ENCODE peak calls at places on chromosomes 11 and 22, in seven cellular contexts. One of them, this sample, is unnamed.

GRCh38 chr11:134024420-134025085 is 44.3 kb upstream of the JAM3 start:
- DNase-seq in NCI-H1417: peak
- DNase-seq in HTR-8/SVneo: peak
- DNase-seq in EH: peak
- DNase-seq in iris pigment epithelial cell: peak
- DNase-seq in B cell: no peak
- DNase-seq in activated CD4-positive, alpha-beta memory T cell treated with anti-CD3 and anti-CD28 coated beads for 36 hours: peak
- DNase-seq in this sample: no peak

GRCh38 chr11:6204708-6205107 is 649 bp upstream of the C11orf42 start:
- DNase-seq in NCI-H1417: no peak
- DNase-seq in EH: no peak
- DNase-seq in iris pigment epithelial cell: no peak
- DNase-seq in HTR-8/SVneo: no peak
- DNase-seq in B cell: no peak
- DNase-seq in activated CD4-positive, alpha-beta memory T cell treated with anti-CD3 and anti-CD28 coated beads for 36 hours: no peak
- DNase-seq in this sample: no peak

GRCh38 chr11:27233654-27234042 is 129.4 kb downstream of the CCDC34 start:
- DNase-seq in B cell: no peak
- DNase-seq in HTR-8/SVneo: no peak
- DNase-seq in NCI-H1417: no peak
- DNase-seq in iris pigment epithelial cell: no peak
- DNase-seq in EH: no peak
- DNase-seq in activated CD4-positive, alpha-beta memory T cell treated with anti-CD3 and anti-CD28 coated beads for 36 hours: no peak
- DNase-seq in this sample: no peak

GRCh38 chr11:10495464-10495786 is 40.4 kb downstream of the AMPD3 start:
- DNase-seq in EH: no peak
- DNase-seq in NCI-H1417: no peak
- DNase-seq in HTR-8/SVneo: no peak
- DNase-seq in B cell: peak
- DNase-seq in iris pigment epithelial cell: no peak
- DNase-seq in activated CD4-positive, alpha-beta memory T cell treated with anti-CD3 and anti-CD28 coated beads for 36 hours: no peak
- DNase-seq in this sample: no peak

GRCh38 chr11:122235615-122236014 is 119.6 kb upstream of the BLID start:
- DNase-seq in B cell: no peak
- DNase-seq in NCI-H1417: peak
- DNase-seq in iris pigment epithelial cell: peak
- DNase-seq in activated CD4-positive, alpha-beta memory T cell treated with anti-CD3 and anti-CD28 coated beads for 36 hours: no peak
- DNase-seq in EH: peak
- DNase-seq in HTR-8/SVneo: peak
- DNase-seq in this sample: no peak

GRCh38 chr11:130199792-130200191 is 40.2 kb downstream of the ST14 start:
- DNase-seq in iris pigment epithelial cell: no peak
- DNase-seq in activated CD4-positive, alpha-beta memory T cell treated with anti-CD3 and anti-CD28 coated beads for 36 hours: no peak
- DNase-seq in EH: no peak
- DNase-seq in NCI-H1417: no peak
- DNase-seq in B cell: no peak
- DNase-seq in HTR-8/SVneo: no peak
- DNase-seq in this sample: no peak

GRCh38 chr11:46295312-46295995 is 18.0 kb downstream of the CREB3L1 start:
- DNase-seq in HTR-8/SVneo: peak
- DNase-seq in EH: peak
- DNase-seq in activated CD4-positive, alpha-beta memory T cell treated with anti-CD3 and anti-CD28 coated beads for 36 hours: peak
- DNase-seq in NCI-H1417: peak
- DNase-seq in iris pigment epithelial cell: peak
- DNase-seq in B cell: peak
- DNase-seq in this sample: peak

GRCh38 chr11:44010789-44011251 is 37.0 kb upstream of the ACCSL start:
- DNase-seq in HTR-8/SVneo: no peak
- DNase-seq in EH: peak
- DNase-seq in iris pigment epithelial cell: no peak
- DNase-seq in NCI-H1417: no peak
- DNase-seq in B cell: no peak
- DNase-seq in activated CD4-positive, alpha-beta memory T cell treated with anti-CD3 and anti-CD28 coated beads for 36 hours: no peak
- DNase-seq in this sample: no peak

GRCh38 chr11:110251837-110252236 is 44.6 kb downstream of the RDX start:
- DNase-seq in activated CD4-positive, alpha-beta memory T cell treated with anti-CD3 and anti-CD28 coated beads for 36 hours: no peak
- DNase-seq in B cell: no peak
- DNase-seq in HTR-8/SVneo: peak
- DNase-seq in iris pigment epithelial cell: peak
- DNase-seq in NCI-H1417: no peak
- DNase-seq in EH: peak
- DNase-seq in this sample: no peak

GRCh38 chr11:27626269-27626937 is 73.9 kb downstream of the BDNF start:
- DNase-seq in iris pigment epithelial cell: no peak
- DNase-seq in B cell: no peak
- DNase-seq in NCI-H1417: no peak
- DNase-seq in HTR-8/SVneo: no peak
- DNase-seq in EH: no peak
- DNase-seq in activated CD4-positive, alpha-beta memory T cell treated with anti-CD3 and anti-CD28 coated beads for 36 hours: no peak
- DNase-seq in this sample: no peak

GRCh38 chr22:19419464-19420178 is 11.9 kb downstream of the HIRA start:
- DNase-seq in B cell: no peak
- DNase-seq in NCI-H1417: no peak
- DNase-seq in activated CD4-positive, alpha-beta memory T cell treated with anti-CD3 and anti-CD28 coated beads for 36 hours: peak
- DNase-seq in iris pigment epithelial cell: peak
- DNase-seq in EH: no peak
- DNase-seq in HTR-8/SVneo: no peak
- DNase-seq in this sample: peak

GRCh38 chr11:114259124-114259526 is 37.1 kb upstream of the NNMT start:
- DNase-seq in B cell: peak
- DNase-seq in iris pigment epithelial cell: no peak
- DNase-seq in NCI-H1417: peak
- DNase-seq in EH: no peak
- DNase-seq in activated CD4-positive, alpha-beta memory T cell treated with anti-CD3 and anti-CD28 coated beads for 36 hours: no peak
- DNase-seq in HTR-8/SVneo: no peak
- DNase-seq in this sample: no peak

GRCh38 chr11:11461473-11461872 is 108.4 kb upstream of the CSNK2A3 start:
- DNase-seq in activated CD4-positive, alpha-beta memory T cell treated with anti-CD3 and anti-CD28 coated beads for 36 hours: no peak
- DNase-seq in EH: no peak
- DNase-seq in iris pigment epithelial cell: no peak
- DNase-seq in HTR-8/SVneo: no peak
- DNase-seq in NCI-H1417: no peak
- DNase-seq in B cell: no peak
- DNase-seq in this sample: no peak

GRCh38 chr11:35588627-35589026 is 29.6 kb upstream of the FJX1 start:
- DNase-seq in iris pigment epithelial cell: peak
- DNase-seq in B cell: no peak
- DNase-seq in activated CD4-positive, alpha-beta memory T cell treated with anti-CD3 and anti-CD28 coated beads for 36 hours: no peak
- DNase-seq in NCI-H1417: no peak
- DNase-seq in HTR-8/SVneo: no peak
- DNase-seq in EH: peak
- DNase-seq in this sample: no peak

GRCh38 chr11:127074151-127074761 is 73.7 kb upstream of the KIRREL3 start:
- DNase-seq in HTR-8/SVneo: peak
- DNase-seq in activated CD4-positive, alpha-beta memory T cell treated with anti-CD3 and anti-CD28 coated beads for 36 hours: no peak
- DNase-seq in NCI-H1417: peak
- DNase-seq in EH: peak
- DNase-seq in iris pigment epithelial cell: no peak
- DNase-seq in B cell: peak
- DNase-seq in this sample: no peak

GRCh38 chr11:64996710-64997380 is at the start of gene BATF2:
- DNase-seq in iris pigment epithelial cell: peak
- DNase-seq in EH: peak
- DNase-seq in B cell: peak
- DNase-seq in NCI-H1417: peak
- DNase-seq in activated CD4-positive, alpha-beta memory T cell treated with anti-CD3 and anti-CD28 coated beads for 36 hours: peak
- DNase-seq in HTR-8/SVneo: peak
- DNase-seq in this sample: no peak

GRCh38 chr11:93032580-93032979 is 63.1 kb downstream of the MTNR1B start:
- DNase-seq in iris pigment epithelial cell: no peak
- DNase-seq in activated CD4-positive, alpha-beta memory T cell treated with anti-CD3 and anti-CD28 coated beads for 36 hours: peak
- DNase-seq in B cell: no peak
- DNase-seq in HTR-8/SVneo: no peak
- DNase-seq in NCI-H1417: no peak
- DNase-seq in EH: no peak
- DNase-seq in this sample: no peak

This sample was measured in T-helper 2 cell.